ENCODE peak calls at places on chromosomes 4 and X, in seven cellular contexts. H, U, X, V, J, Z and F are unnamed samples.

GRCh38 chrX:9865804-9866471 is 79.7 kb downstream of the SHROOM2 start:
- DNase-seq in H (no peak), U (no peak), X (no peak), V (no peak), J (peak), Z (no peak), F (no peak)

GRCh38 chrX:8245411-8245810 is 74.3 kb upstream of the VCX2 start:
- DNase-seq in H (no peak), U (peak), X (no peak), V (no peak), J (no peak), Z (no peak), F (no peak)

GRCh38 chrX:4253092-4253491 is 539.6 kb upstream of the PRKX start:
- DNase-seq in H (no peak), U (no peak), X (no peak), V (no peak), J (no peak), Z (no peak), F (no peak)

GRCh38 chr4:45992728-45993127 is 131.1 kb downstream of the GABRG1 start:
- DNase-seq in H (no peak), U (no peak), X (no peak), V (no peak), J (no peak), Z (no peak), F (no peak)

GRCh38 chrX:17030092-17030491 is 83.6 kb downstream of the REPS2 start:
- DNase-seq in H (no peak), U (no peak), X (no peak), V (no peak), J (no peak), Z (no peak), F (no peak)

GRCh38 chr4:78059524-78059889 is 2.4 kb downstream of the FRAS1 start:
- DNase-seq in H (peak), U (peak), X (peak), V (peak), J (peak), Z (no peak), F (peak)

GRCh38 chr4:99853993-99854392 is 37.4 kb downstream of the DAPP1 start:
- DNase-seq in H (no peak), U (no peak), X (no peak), V (no peak), J (no peak), Z (no peak), F (peak)

GRCh38 chrX:75746891-75747639 is 38.0 kb downstream of the MAGEE2 start:
- DNase-seq in H (no peak), U (peak), X (peak), V (no peak), J (no peak), Z (no peak), F (peak)

GRCh38 chrX:138945219-138945618 is 233.7 kb upstream of the FGF13 start:
- DNase-seq in H (no peak), U (no peak), X (no peak), V (no peak), J (no peak), Z (no peak), F (no peak)

GRCh38 chrX:51456814-51457213 is 39.6 kb downstream of the NUDT11 start:
- DNase-seq in H (no peak), U (no peak), X (no peak), V (no peak), J (no peak), Z (no peak), F (peak)

GRCh38 chr4:93433840-93434239 is 394.7 kb upstream of the ATOH1 start:
- DNase-seq in H (no peak), U (no peak), X (no peak), V (no peak), J (no peak), Z (no peak), F (peak)

GRCh38 chr4:40704073-40704472 is 45.7 kb upstream of the NSUN7 start:
- DNase-seq in H (no peak), U (no peak), X (no peak), V (no peak), J (no peak), Z (no peak), F (no peak)

GRCh38 chr4:189255636-189256035 is 685.0 kb upstream of the FRG1 start:
- DNase-seq in H (peak), U (no peak), X (no peak), V (no peak), J (no peak), Z (no peak), F (no peak)

GRCh38 chrX:12372111-12372510 is 233.8 kb downstream of the FRMPD4 start:
- DNase-seq in H (no peak), U (no peak), X (no peak), V (peak), J (no peak), Z (no peak), F (no peak)

GRCh38 chr4:10599574-10599973 is 85.0 kb downstream of the CLNK start:
- DNase-seq in H (no peak), U (no peak), X (no peak), V (no peak), J (no peak), Z (no peak), F (no peak)

DNA sequence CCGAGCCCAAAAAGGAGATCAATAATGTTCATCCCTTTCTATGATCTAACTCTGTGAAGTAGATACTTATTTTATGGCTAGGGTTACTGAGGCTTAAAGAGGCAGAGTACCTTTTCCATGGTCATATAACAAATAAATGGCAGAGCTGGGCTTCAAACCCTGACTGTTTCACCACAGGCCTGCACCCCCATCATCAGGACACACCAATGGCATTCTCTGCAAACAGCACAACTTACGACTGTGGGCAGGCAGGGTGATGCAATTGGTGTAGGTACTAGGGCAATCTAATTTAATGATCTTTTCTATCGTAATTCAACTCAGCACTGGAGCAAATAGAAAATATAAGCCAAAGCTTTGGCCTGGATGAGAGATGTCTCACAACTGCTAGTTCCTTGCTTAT is 118.8 kb upstream of the CBR4 start:
- DNase-seq in H (no peak), U (no peak), X (no peak), V (no peak), J (no peak), Z (no peak), F (no peak)
- TF ChIP-seq SP1 in H (no peak), U (no peak), X (no peak), V (no peak), J (no peak), Z (no peak), F (no peak)

GRCh38 chr4:4914059-4914820 is 54.8 kb downstream of the MSX1 start:
- DNase-seq in H (no peak), U (no peak), X (no peak), V (no peak), J (no peak), Z (no peak), F (no peak)
- TF ChIP-seq SP1 in H (no peak), U (no peak), X (no peak), V (no peak), J (no peak), Z (no peak), F (no peak)

DNA sequence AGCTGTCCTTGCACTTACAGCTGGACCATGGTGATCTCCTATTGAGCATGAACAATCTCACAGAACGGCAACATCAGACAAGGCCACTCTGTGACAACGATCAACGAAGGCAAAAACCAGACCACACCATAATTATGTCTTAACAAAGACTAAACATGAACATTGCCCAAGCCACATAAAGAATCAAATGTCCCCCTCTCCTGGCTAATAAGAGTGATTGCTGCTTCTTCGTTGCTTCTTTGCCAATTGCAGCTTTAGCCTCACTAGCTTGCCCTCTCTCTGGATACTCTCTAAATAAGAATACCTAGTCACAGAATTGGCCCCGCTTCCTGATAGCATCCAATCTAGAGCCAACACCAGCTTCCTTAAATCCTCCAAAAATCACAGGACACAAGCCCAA is 41.5 kb upstream of the PGRMC1 start:
- DNase-seq in H (no peak), U (no peak), X (peak), V (no peak), J (no peak), Z (no peak), F (no peak)
- TF ChIP-seq SP1 in H (no peak), U (no peak), X (no peak), V (no peak), J (no peak), Z (no peak), F (no peak)

GRCh38 chr4:82215800-82216199 is 158.0 kb downstream of the HNRNPD start:
- DNase-seq in H (no peak), U (no peak), X (no peak), V (no peak), J (no peak), Z (no peak), F (no peak)

GRCh38 chr4:82217986-82218715 is 155.6 kb downstream of the HNRNPD start:
- DNase-seq in H (no peak), U (no peak), X (peak), V (no peak), J (peak), Z (no peak), F (no peak)

GRCh38 chr4:82216231-82216630 is 157.6 kb downstream of the HNRNPD start:
- DNase-seq in H (no peak), U (no peak), X (no peak), V (no peak), J (no peak), Z (no peak), F (no peak)

GRCh38 chr4:82223715-82224114 is 150.1 kb downstream of the HNRNPD start:
- DNase-seq in H (no peak), U (no peak), X (no peak), V (no peak), J (no peak), Z (no peak), F (no peak)

GRCh38 chr4:82219346-82219745 is 154.4 kb downstream of the HNRNPD start:
- DNase-seq in H (no peak), U (no peak), X (no peak), V (no peak), J (no peak), Z (no peak), F (no peak)
- TF ChIP-seq SP1 in H (no peak), U (no peak), X (no peak), V (no peak), J (no peak), Z (no peak), F (no peak)

DNA sequence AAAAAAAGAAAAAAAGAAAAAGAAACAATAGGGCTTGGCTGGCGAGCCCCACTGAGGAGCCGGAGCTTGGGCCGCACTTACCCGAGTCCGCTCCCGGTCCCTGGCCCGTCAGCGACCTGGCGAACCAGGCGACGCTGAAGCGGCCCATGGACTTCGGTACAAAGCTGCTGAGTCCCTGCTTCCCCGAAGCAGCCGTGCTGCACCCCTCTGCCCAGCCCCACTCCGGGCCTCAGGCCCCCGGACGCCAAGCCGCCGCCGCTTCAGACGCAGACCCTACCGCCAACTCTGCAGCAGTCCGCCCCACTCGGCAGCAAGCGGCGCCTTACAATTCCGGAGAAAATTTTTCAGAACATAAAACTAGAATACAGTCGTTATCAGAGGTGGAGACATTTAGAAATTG is 300.5 kb downstream of the OPHN1 start:
- DNase-seq in H (no peak), U (no peak), X (no peak), V (no peak), J (no peak), Z (no peak), F (no peak)
- TF ChIP-seq SP1 in H (no peak), U (no peak), X (no peak), V (no peak), J (no peak), Z (no peak), F (no peak)

GRCh38 chr4:39521253-39521908 is 5.9 kb downstream of the UGDH start:
- DNase-seq in H (no peak), U (no peak), X (no peak), V (no peak), J (no peak), Z (no peak), F (no peak)
- TF ChIP-seq SP1 in H (no peak), U (no peak), X (no peak), V (no peak), J (no peak), Z (no peak), F (no peak)

GRCh38 chr4:139522457-139522856 is 33.6 kb downstream of the SETD7 start:
- DNase-seq in H (no peak), U (no peak), X (no peak), V (no peak), J (no peak), Z (no peak), F (peak)
- TF ChIP-seq SP1 in H (no peak), U (no peak), X (no peak), V (no peak), J (no peak), Z (no peak), F (no peak)